ENCODE peak calls at places on chromosome 9, in four cellular contexts. A is H1, L is WTC11, F is K562. D is an unnamed sample.
A peak's percentile ranks its signal among the peaks of the same experiment; 100 is the strongest.

GRCh38 chr9:131892162-131892707 is 152.4 kb upstream of the RAPGEF1 start:
- DNase-seq in A (no peak), F (no peak), L (no peak), D (no peak)

GRCh38 chr9:135214054-135214640 is 126.7 kb downstream of the OLFM1 start:
- DNase-seq in F (no peak), L (peak; percentile 12), A (no peak), D (peak; percentile 57)

GRCh38 chr9:73023025-73023541 is 70.2 kb upstream of the ALDH1A1 start:
- DNase-seq in F (peak; percentile 72), A (peak; percentile 58), L (peak; percentile 58), D (peak; percentile 15)

GRCh38 chr9:122095010-122095767 is 2.1 kb upstream of the TTLL11 start:
- DNase-seq in A (peak; percentile 74), F (peak; percentile 81), L (peak; percentile 63), D (peak; percentile 56)

GRCh38 chr9:93675336-93676150 is 99.2 kb downstream of the PHF2 start:
- DNase-seq in L (peak; percentile 5), F (no peak), A (peak; percentile 39), D (peak; percentile 18)

GRCh38 chr9:8895498-8896224 is 1096.1 kb upstream of the DMAC1 start:
- DNase-seq in A (no peak), F (peak; percentile 0), L (no peak), D (peak; percentile 41)

GRCh38 chr9:124852121-124852828 is 985 bp upstream of the WDR38 start:
- DNase-seq in F (no peak), A (no peak), L (no peak), D (peak; percentile 14)

GRCh38 chr9:112970939-112971338 is 41.1 kb downstream of the ZNF883 start:
- DNase-seq in F (no peak), L (no peak), A (no peak), D (peak; percentile 26)

GRCh38 chr9:123757547-123757946 is 172.4 kb downstream of the DENND1A start:
- DNase-seq in A (no peak), L (no peak), F (no peak), D (no peak)

GRCh38 chr9:69145148-69145547 is 28.9 kb upstream of the TJP2 start:
- DNase-seq in L (no peak), F (no peak), A (peak; percentile 7), D (peak; percentile 66)

GRCh38 chr9:131097948-131098278 is 1.6 kb downstream of the AIF1L start:
- DNase-seq in F (no peak), A (no peak), L (no peak), D (no peak)

GRCh38 chr9:132031869-132032583 is 47.6 kb downstream of the MED27 start:
- DNase-seq in L (no peak), A (no peak), F (no peak), D (no peak)

GRCh38 chr9:95528908-95529502 is 12.2 kb upstream of the PTCH1 start:
- DNase-seq in L (no peak), A (no peak), F (no peak), D (no peak)

GRCh38 chr9:110619831-110620230 is 40.3 kb upstream of the SVEP1 start:
- DNase-seq in L (no peak), F (no peak), A (no peak), D (no peak)
- TF ChIP-seq TEAD4 in L (no peak), F (no peak), A (no peak), D (no peak)

GRCh38 chr9:84845956-84846355 is 176.4 kb downstream of the NTRK2 start:
- DNase-seq in L (no peak), A (no peak), F (no peak), D (no peak)

GRCh38 chr9:84846501-84847323 is 177.2 kb downstream of the NTRK2 start:
- DNase-seq in L (no peak), F (no peak), A (no peak), D (no peak)

GRCh38 chr9:84841915-84842314 is 172.4 kb downstream of the NTRK2 start:
- DNase-seq in F (no peak), L (no peak), A (no peak), D (no peak)

GRCh38 chr9:84839538-84839937 is 170.0 kb downstream of the NTRK2 start:
- DNase-seq in A (no peak), L (no peak), F (no peak), D (peak; percentile 26)

DNA sequence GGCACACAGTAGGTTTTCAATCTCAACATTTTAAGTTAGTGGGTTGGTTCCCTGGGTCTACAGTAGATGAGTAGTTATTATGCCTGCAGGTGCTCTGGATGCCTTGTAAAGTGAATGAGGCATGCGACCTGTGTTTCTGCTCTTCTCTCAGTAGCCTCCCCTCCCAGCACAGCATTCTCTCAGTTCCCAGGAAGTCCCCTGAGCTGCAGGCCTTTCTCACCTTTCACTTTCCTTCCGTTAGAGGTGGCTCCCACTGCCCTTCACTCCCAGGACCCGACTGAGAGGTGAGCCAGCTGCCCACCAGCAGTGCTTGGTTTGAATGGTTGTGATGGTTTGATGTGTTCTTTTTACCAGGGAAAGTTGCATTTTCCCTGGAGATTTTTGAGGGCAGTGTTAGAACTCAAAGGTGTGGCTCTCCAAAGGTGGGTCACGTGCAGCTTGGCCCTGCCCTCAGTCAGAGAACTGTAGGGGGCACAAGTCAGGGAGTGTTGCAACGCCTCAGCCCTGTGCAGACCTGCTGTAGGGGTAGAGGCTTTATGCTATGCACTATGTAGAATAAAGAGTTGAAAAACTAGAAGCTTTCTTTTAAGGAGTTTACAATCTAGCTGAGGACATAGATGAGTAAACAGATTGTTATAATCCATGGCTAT is 173.8 kb downstream of the NTRK2 start:
- DNase-seq in L (no peak), A (no peak), F (no peak), D (no peak)
- TF ChIP-seq TEAD4 in L (no peak), A (no peak), F (no peak), D (no peak)

GRCh38 chr9:127344373-127344995 is 52.5 kb upstream of the SLC2A8 start:
- DNase-seq in F (no peak), L (no peak), A (no peak), D (no peak)

GRCh38 chr9:127345566-127345965 is 51.4 kb upstream of the SLC2A8 start:
- DNase-seq in A (no peak), F (no peak), L (no peak), D (no peak)

GRCh38 chr9:127336708-127337352 is 60.1 kb upstream of the SLC2A8 start:
- DNase-seq in A (no peak), L (no peak), F (no peak), D (no peak)

GRCh38 chr9:127340721-127341120 is 56.2 kb upstream of the SLC2A8 start:
- DNase-seq in A (no peak), L (no peak), F (no peak), D (no peak)

GRCh38 chr9:127341152-127341551 is 55.8 kb upstream of the SLC2A8 start:
- DNase-seq in F (no peak), L (no peak), A (no peak), D (no peak)
- TF ChIP-seq TEAD4 in F (no peak), L (no peak), A (no peak), D (no peak)

DNA sequence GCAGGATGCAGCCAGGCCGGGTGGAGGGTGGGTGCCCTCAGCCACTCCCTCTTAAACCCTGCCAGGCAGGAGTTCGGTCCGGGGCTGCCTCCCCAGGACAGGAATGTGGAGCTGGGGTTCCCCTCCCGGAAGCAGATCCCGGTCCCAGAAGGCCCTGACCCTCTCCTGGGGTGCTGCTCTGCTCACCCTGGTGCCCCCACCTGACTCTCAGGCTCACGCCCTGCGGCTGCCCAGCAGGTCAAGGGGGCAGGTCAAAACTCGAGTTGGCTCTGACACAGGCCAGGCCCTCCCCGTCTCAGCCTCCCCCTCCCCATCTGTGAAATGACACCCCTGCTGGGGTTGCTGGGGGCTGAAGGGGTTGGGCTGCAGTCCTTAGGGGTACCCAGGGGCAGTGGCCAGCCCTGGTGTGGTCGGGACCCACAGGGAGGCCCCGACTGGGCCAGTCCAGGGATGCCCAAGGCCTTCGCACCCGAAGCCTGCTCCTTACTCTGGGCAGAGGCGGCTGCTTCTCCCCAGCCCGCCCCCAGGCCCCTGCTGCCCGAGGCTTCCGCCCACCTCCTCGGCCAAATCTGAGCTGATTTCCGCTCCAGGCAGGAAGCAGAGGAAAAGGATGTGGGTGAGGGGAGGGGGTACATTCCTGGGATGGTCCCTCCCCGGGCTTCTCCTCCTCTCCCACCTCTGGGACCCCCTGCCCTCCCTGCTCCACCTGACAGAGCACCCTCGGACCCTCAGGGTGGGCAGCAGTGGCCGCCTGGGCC is 3.9 kb upstream of the NRARP start:
- DNase-seq in F (no peak), L (no peak), A (no peak), D (peak; percentile 23)
- TF ChIP-seq TEAD4 in F (no peak), L (no peak), A (no peak), D (no peak)